ENCODE peak calls at places on chromosomes 4 and X, in five cellular contexts. D is heart right ventricle; Z is PC-3; H is T follicular helper cell; B is activated CD4-positive, alpha-beta T cell treated with anti-CD3 and anti-CD28 coated beads, Interleukin-2, amount 50 U/mL, for 1 hour. N is an unnamed sample.
A peak's percentile ranks its signal among the peaks of the same experiment; 100 is the strongest.

GRCh38 chrX:141787655-141788054 is 50.5 kb upstream of the MAGEC3 start:
- DNase-seq in D (no peak), Z (no peak), H (no peak), B (no peak), N (no peak)

GRCh38 chrX:20116087-20116574 is 576 bp downstream of the MAP7D2 start:
- DNase-seq in D (no peak), Z (no peak), H (no peak), B (no peak), N (no peak)

GRCh38 chr4:45004847-45005565 is 278.6 kb upstream of the GNPDA2 start:
- DNase-seq in D (no peak), Z (peak; percentile 73), H (no peak), B (no peak), N (no peak)

GRCh38 chr4:150264595-150265141 is 186.4 kb downstream of the DCLK2 start:
- DNase-seq in D (no peak), Z (no peak), H (no peak), B (no peak), N (no peak)

GRCh38 chr4:163808091-163808490 is 313.6 kb downstream of the TMA16 start:
- DNase-seq in D (no peak), Z (no peak), H (no peak), B (no peak), N (no peak)

GRCh38 chr4:140078366-140078765 is 75.6 kb downstream of the MAML3 start:
- DNase-seq in D (peak; percentile 46), Z (no peak), H (no peak), B (no peak), N (no peak)

GRCh38 chr4:31370866-31371465 is 650.8 kb downstream of the PCDH7 start:
- DNase-seq in D (no peak), Z (peak; percentile 75), H (no peak), B (no peak), N (no peak)

GRCh38 chr4:8858188-8858924 is 13.3 kb downstream of the HMX1 start:
- DNase-seq in D (no peak), Z (no peak), H (no peak), B (no peak), N (no peak)

GRCh38 chrX:104166735-104167436 is 633 bp downstream of the FAM199X start:
- DNase-seq in D (peak; percentile 12), Z (no peak), H (no peak), B (peak; percentile 3), N (no peak)

N was measured in naive thymus-derived CD8-positive, alpha-beta T cell.